ENCODE peak calls at places on chromosomes 4 and X, in nine cellular contexts. X is pons, Y is NCI-H226, I is fibroblast of pulmonary artery, M is ELR, W is progenitor cell of endocrine pancreas, H is T47D, J is breast epithelium, A is bronchial epithelial cell. R is an unnamed sample.

GRCh38 chrX:129678176-129678880 is 23.6 kb upstream of the APLN start:
- DNase-seq in X (peak; percentile 52), Y (no peak), I (no peak), M (peak; percentile 46), W (no peak), H (peak; percentile 62), J (no peak), A (no peak), R (no peak)

GRCh38 chrX:125132274-125132673 is 187.4 kb upstream of the TEX13C start:
- DNase-seq in X (peak; percentile 8), Y (no peak), I (no peak), M (no peak), W (no peak), H (peak; percentile 7), J (no peak), A (peak; percentile 5), R (no peak)

GRCh38 chr4:142307857-142308256 is 538.2 kb downstream of the INPP4B start:
- DNase-seq in X (peak; percentile 51), Y (no peak), I (no peak), M (no peak), W (no peak), H (no peak), J (no peak), A (no peak), R (no peak)

GRCh38 chrX:57528670-57529255 is 63.0 kb upstream of the ZXDB start:
- DNase-seq in X (no peak), Y (peak; percentile 2), I (peak; percentile 1), M (peak; percentile 0), W (no peak), H (peak; percentile 21), J (no peak), A (peak; percentile 22), R (no peak)

GRCh38 chrX:8726031-8726652 is 5.8 kb downstream of the ANOS1 start:
- DNase-seq in X (no peak), Y (no peak), I (no peak), M (peak; percentile 46), W (no peak), H (no peak), J (no peak), A (peak; percentile 73), R (no peak)

GRCh38 chrX:136259543-136259942 is 8.3 kb upstream of the MAP7D3 start:
- DNase-seq in X (no peak), Y (peak; percentile 78), I (peak; percentile 76), M (peak; percentile 81), W (no peak), H (no peak), J (no peak), A (peak; percentile 71), R (no peak)

GRCh38 chr4:109496875-109497274 is 63.2 kb upstream of the MCUB start:
- DNase-seq in X (no peak), Y (no peak), I (peak; percentile 7), M (no peak), W (no peak), H (no peak), J (no peak), A (no peak), R (no peak)

GRCh38 chr4:3250438-3250955 is 1.5 kb downstream of the MSANTD1 start:
- DNase-seq in X (no peak), Y (no peak), I (no peak), M (no peak), W (peak; percentile 43), H (no peak), J (no peak), A (no peak), R (no peak)

GRCh38 chr4:19039816-19040215 is 1018.3 kb upstream of the LCORL start:
- DNase-seq in X (no peak), Y (no peak), I (no peak), M (no peak), W (no peak), H (no peak), J (no peak), A (no peak), R (no peak)

GRCh38 chr4:186700746-186701145 is 22.9 kb downstream of the FAT1 start:
- DNase-seq in X (peak; percentile 29), Y (no peak), I (peak; percentile 89), M (no peak), W (no peak), H (no peak), J (no peak), A (no peak), R (peak; percentile 57)

GRCh38 chrX:55488559-55489314 is 911 bp downstream of the USP51 start:
- DNase-seq in X (peak; percentile 78), Y (peak; percentile 1), I (peak; percentile 33), M (peak; percentile 46), W (peak; percentile 21), H (peak; percentile 63), J (peak; percentile 53), A (peak; percentile 10), R (no peak)

GRCh38 chr4:154292589-154292988 is 199.0 kb downstream of the DCHS2 start:
- DNase-seq in X (no peak), Y (no peak), I (no peak), M (no peak), W (no peak), H (no peak), J (no peak), A (no peak), R (no peak)

GRCh38 chr4:45442466-45442865 is 681.4 kb downstream of the GABRG1 start:
- DNase-seq in X (peak; percentile 17), Y (no peak), I (peak; percentile 25), M (peak; percentile 0), W (no peak), H (peak; percentile 39), J (no peak), A (no peak), R (no peak)

GRCh38 chrX:40867352-40867751 is 132.0 kb upstream of the MED14 start:
- DNase-seq in X (no peak), Y (peak; percentile 58), I (peak; percentile 57), M (peak; percentile 72), W (no peak), H (no peak), J (no peak), A (peak; percentile 60), R (no peak)

GRCh38 chr4:153111426-153112070 is 92.7 kb upstream of the TRIM2 start:
- DNase-seq in X (no peak), Y (no peak), I (no peak), M (no peak), W (no peak), H (no peak), J (no peak), A (no peak), R (no peak)

GRCh38 chr4:80840396-80840795 is 190.1 kb upstream of the BMP3 start:
- DNase-seq in X (no peak), Y (peak; percentile 26), I (no peak), M (no peak), W (no peak), H (no peak), J (no peak), A (no peak), R (no peak)

R was measured in thoracic aorta.